ENCODE peak calls at places on chromosomes 5 and 9, in ten cellular contexts. O is H7; M is WTC11; H is effector memory CD4-positive, alpha-beta T cell; T is activated CD4-positive, alpha-beta T cell treated with anti-CD3 and anti-CD28 coated beads, Interleukin-2, amount 50 U/mL, for 24 hours; F is GM23338; E is stimulated activated CD4-positive, alpha-beta T cell treated with anti-CD3 and anti-CD28 coated beads, TNF-alpha, amount 100 ng/mL, for 1 hour; Q is colonic mucosa; V is gastrocnemius medialis; R is RWPE1. K is an unnamed sample.

GRCh38 chr5:445591-445990 is 2.6 kb downstream of the EXOC3 start:
- DNase-seq in O (no peak), M (no peak), H (no peak), T (no peak), F (no peak), E (no peak), Q (no peak), V (no peak), R (no peak), K (no peak)

GRCh38 chr5:85716344-85717202 is 901.2 kb upstream of the COX7C start:
- DNase-seq in O (no peak), M (no peak), H (no peak), T (no peak), F (no peak), E (no peak), Q (no peak), V (no peak), R (no peak), K (no peak)

GRCh38 chr5:34709861-34710673 is 53.9 kb downstream of the RAI14 start:
- DNase-seq in O (no peak), M (no peak), H (no peak), T (no peak), F (no peak), E (no peak), Q (no peak), V (no peak), R (no peak), K (peak)

GRCh38 chr9:125125523-125125922 is 17.8 kb downstream of the SCAI start:
- DNase-seq in O (no peak), M (no peak), H (no peak), T (no peak), F (no peak), E (no peak), Q (no peak), V (no peak), R (no peak), K (peak)

GRCh38 chr9:99030082-99030481 is 74.8 kb upstream of the TGFBR1 start:
- DNase-seq in O (no peak), M (no peak), H (no peak), T (no peak), F (no peak), E (no peak), Q (no peak), V (no peak), R (no peak), K (peak)

GRCh38 chr9:110133059-110133458 is 74.9 kb downstream of the C9orf152 start:
- DNase-seq in O (no peak), M (no peak), H (no peak), T (no peak), F (no peak), E (no peak), Q (no peak), V (no peak), R (no peak), K (peak)

GRCh38 chr5:14199902-14200301 is 56.8 kb downstream of the TRIO start:
- DNase-seq in O (no peak), M (no peak), H (no peak), T (no peak), F (no peak), E (no peak), Q (no peak), V (peak), R (no peak), K (peak)

GRCh38 chr9:134472256-134472655 is 146.0 kb downstream of the RXRA start:
- DNase-seq in O (no peak), M (no peak), H (no peak), T (no peak), F (no peak), E (no peak), Q (no peak), V (no peak), R (no peak), K (no peak)

GRCh38 chr5:54580997-54581741 is 63.6 kb downstream of the SNX18 start:
- DNase-seq in O (peak), M (no peak), H (no peak), T (no peak), F (no peak), E (no peak), Q (no peak), V (no peak), R (no peak), K (peak)

GRCh38 chr5:180809403-180810209 is 7.0 kb upstream of the MGAT1 start:
- DNase-seq in O (peak), M (no peak), H (peak), T (peak), F (peak), E (peak), Q (peak), V (peak), R (peak), K (peak)

GRCh38 chr9:109629615-109630014 is 131.5 kb upstream of the PTPN3 start:
- DNase-seq in O (no peak), M (no peak), H (no peak), T (no peak), F (no peak), E (no peak), Q (no peak), V (no peak), R (no peak), K (no peak)

GRCh38 chr9:98144076-98144475 is 25.1 kb upstream of the TRIM14 start:
- DNase-seq in O (no peak), M (no peak), H (no peak), T (no peak), F (no peak), E (no peak), Q (peak), V (no peak), R (no peak), K (no peak)

GRCh38 chr5:6468104-6468503 is 19.4 kb downstream of the UBE2QL1 start:
- DNase-seq in O (peak), M (no peak), H (no peak), T (no peak), F (peak), E (no peak), Q (no peak), V (no peak), R (no peak), K (no peak)

GRCh38 chr5:38715671-38716070 is 130.1 kb upstream of the OSMR start:
- DNase-seq in O (no peak), M (no peak), H (no peak), T (no peak), F (no peak), E (no peak), Q (no peak), V (no peak), R (no peak), K (peak)

GRCh38 chr5:33631786-33632185 is 191.0 kb downstream of the TARS1 start:
- DNase-seq in O (no peak), M (no peak), H (no peak), T (no peak), F (no peak), E (no peak), Q (no peak), V (no peak), R (no peak), K (peak)

GRCh38 chr9:128733256-128733655 is 9.3 kb upstream of the ZDHHC12 start:
- DNase-seq in O (peak), M (peak), H (no peak), T (no peak), F (peak), E (no peak), Q (peak), V (peak), R (peak), K (peak)

GRCh38 chr5:138139776-138140080 is 500 bp upstream of the NME5 start:
- DNase-seq in O (no peak), M (no peak), H (no peak), T (no peak), F (no peak), E (no peak), Q (no peak), V (no peak), R (no peak), K (no peak)

GRCh38 chr5:134464988-134465855 is 53.5 kb upstream of the CDKN2AIPNL start:
- DNase-seq in O (no peak), M (no peak), H (no peak), T (peak), F (no peak), E (no peak), Q (peak), V (no peak), R (no peak), K (no peak)

GRCh38 chr5:34688015-34688800 is 32.1 kb downstream of the RAI14 start:
- DNase-seq in O (no peak), M (no peak), H (no peak), T (no peak), F (no peak), E (no peak), Q (no peak), V (no peak), R (no peak), K (no peak)

GRCh38 chr9:136137321-136138054 is 18.8 kb upstream of the TMEM250 start:
- DNase-seq in O (peak), M (no peak), H (no peak), T (no peak), F (no peak), E (no peak), Q (no peak), V (no peak), R (no peak), K (no peak)

GRCh38 chr5:1516615-1517601 is 6.9 kb downstream of the LPCAT1 start:
- DNase-seq in O (peak), M (peak), H (no peak), T (no peak), F (no peak), E (no peak), Q (peak), V (peak), R (no peak), K (peak)